ENCODE peak calls at places on chromosome 10, in ten cellular contexts. X, Z, I, W, S, D, Y, A, K and B are unnamed samples.
A peak's percentile ranks its signal among the peaks of the same experiment; 100 is the strongest.

GRCh38 chr10:69270990-69271389 is 7.3 kb upstream of the HK1 start:
- DNase-seq in X (no peak), Z (no peak), I (no peak), W (no peak), S (no peak), D (no peak), Y (no peak), A (no peak), K (no peak), B (no peak)

GRCh38 chr10:78349165-78349516 is 315.5 kb downstream of the RPS24 start:
- DNase-seq in X (no peak), Z (peak; percentile 60), I (peak; percentile 73), W (peak; percentile 11), S (no peak), D (peak; percentile 6), Y (no peak), A (no peak), K (no peak), B (no peak)

GRCh38 chr10:12542271-12542670 is 192.9 kb downstream of the CAMK1D start:
- DNase-seq in X (no peak), Z (no peak), I (no peak), W (no peak), S (no peak), D (no peak), Y (no peak), A (no peak), K (no peak), B (no peak)

GRCh38 chr10:132706701-132707100 is 79.2 kb downstream of the NKX6-2 start:
- DNase-seq in X (no peak), Z (peak; percentile 12), I (peak; percentile 2), W (peak; percentile 17), S (peak; percentile 30), D (no peak), Y (no peak), A (no peak), K (no peak), B (no peak)

GRCh38 chr10:112713411-112713810 is 236.6 kb upstream of the TCF7L2 start:
- DNase-seq in X (no peak), Z (no peak), I (no peak), W (no peak), S (no peak), D (no peak), Y (no peak), A (no peak), K (no peak), B (no peak)

GRCh38 chr10:85863301-85864172 is 503.1 kb downstream of the GRID1 start:
- DNase-seq in X (no peak), Z (no peak), I (no peak), W (no peak), S (no peak), D (no peak), Y (no peak), A (no peak), K (no peak), B (no peak)

GRCh38 chr10:46546591-46547330 is 9.7 kb downstream of the GPRIN2 start:
- DNase-seq in X (no peak), Z (peak; percentile 12), I (peak; percentile 39), W (peak; percentile 29), S (peak; percentile 11), D (peak; percentile 12), Y (no peak), A (peak; percentile 95), K (no peak), B (no peak)

GRCh38 chr10:131049051-131049450 is 262.5 kb downstream of the TCERG1L start:
- DNase-seq in X (no peak), Z (no peak), I (no peak), W (peak; percentile 96), S (no peak), D (no peak), Y (no peak), A (peak; percentile 62), K (no peak), B (no peak)

GRCh38 chr10:133481086-133481643 is 27.4 kb downstream of the SCART1 start:
- DNase-seq in X (no peak), Z (no peak), I (no peak), W (no peak), S (no peak), D (no peak), Y (no peak), A (no peak), K (no peak), B (no peak)

GRCh38 chr10:93198401-93199175 is 124.9 kb downstream of the CYP26A1 start:
- DNase-seq in X (no peak), Z (no peak), I (peak; percentile 46), W (no peak), S (no peak), D (no peak), Y (no peak), A (no peak), K (no peak), B (peak; percentile 29)